ENCODE peak calls at places on chromosomes 5 and 9, in eight cellular contexts. F is stimulated activated CD4-positive, alpha-beta T cell treated with anti-CD3 and anti-CD28 coated beads, Interleukin-2, amount 100 ng/mL, for 48 hours; Q is activated CD4-positive, alpha-beta memory T cell treated with anti-CD3 and anti-CD28 coated beads, Interleukin-2, amount 10 ng/mL, durations not matched to agents 7 days and 5 days; S is M059J; H is neural progenitor cell; N is NCI-H2081; C is adrenal gland; G is psoas muscle. B is an unnamed sample.

GRCh38 chr5:169581580-169582227 is 1.9 kb upstream of the SPDL1 start:
- DNase-seq in F (peak), Q (peak), S (peak), H (peak), N (no peak), C (peak), G (peak), B (peak)

GRCh38 chr5:76836181-76836580 is 13.6 kb upstream of the S100Z start:
- DNase-seq in F (no peak), Q (no peak), S (peak), H (no peak), N (no peak), C (no peak), G (no peak), B (no peak)

GRCh38 chr9:137358126-137358525 is 56.1 kb upstream of the NRARP start:
- DNase-seq in F (no peak), Q (no peak), S (no peak), H (no peak), N (no peak), C (peak), G (no peak), B (no peak)

GRCh38 chr5:16178745-16179372 is 732 bp downstream of the MARCHF11 start:
- DNase-seq in F (peak), Q (peak), S (peak), H (peak), N (peak), C (peak), G (peak), B (peak)

GRCh38 chr5:1011226-1011631 is 2.6 kb downstream of the NKD2 start:
- DNase-seq in F (peak), Q (peak), S (no peak), H (peak), N (peak), C (no peak), G (peak), B (peak)

GRCh38 chr5:172575416-172575815 is 65.6 kb upstream of the NEURL1B start:
- DNase-seq in F (no peak), Q (no peak), S (no peak), H (no peak), N (no peak), C (no peak), G (no peak), B (no peak)

GRCh38 chr5:166649656-166650055 is 1641.8 kb upstream of the WWC1 start:
- DNase-seq in F (no peak), Q (no peak), S (no peak), H (no peak), N (no peak), C (no peak), G (no peak), B (peak)

GRCh38 chr5:149490599-149491187 is 60.5 kb downstream of the CSNK1A1 start:
- DNase-seq in F (no peak), Q (no peak), S (peak), H (no peak), N (no peak), C (peak), G (no peak), B (no peak)

GRCh38 chr5:136028782-136029742 is at the start of gene TGFBI:
- DNase-seq in F (no peak), Q (no peak), S (peak), H (peak), N (no peak), C (peak), G (peak), B (no peak)

GRCh38 chr5:93891491-93892480 is 150.4 kb upstream of the POU5F2 start:
- DNase-seq in F (no peak), Q (no peak), S (peak), H (peak), N (peak), C (no peak), G (no peak), B (no peak)

GRCh38 chr9:136045595-136046554 is 49.2 kb downstream of the NACC2 start:
- DNase-seq in F (no peak), Q (no peak), S (no peak), H (no peak), N (no peak), C (no peak), G (peak), B (no peak)

GRCh38 chr5:52491071-52491828 is 296.5 kb upstream of the ITGA1 start:
- DNase-seq in F (no peak), Q (no peak), S (no peak), H (no peak), N (peak), C (no peak), G (no peak), B (no peak)

GRCh38 chr9:72203205-72203803 is 54.1 kb downstream of the GDA start:
- DNase-seq in F (no peak), Q (no peak), S (peak), H (peak), N (peak), C (peak), G (no peak), B (peak)

GRCh38 chr5:151014680-151015343 is 5.6 kb upstream of the GPX3 start:
- DNase-seq in F (no peak), Q (no peak), S (no peak), H (no peak), N (no peak), C (no peak), G (no peak), B (no peak)

GRCh38 chr9:129725841-129726251 is 27.0 kb downstream of the PTGES start:
- DNase-seq in F (no peak), Q (no peak), S (no peak), H (no peak), N (peak), C (no peak), G (no peak), B (no peak)

GRCh38 chr9:134373269-134373668 is 47.0 kb downstream of the RXRA start:
- DNase-seq in F (no peak), Q (no peak), S (no peak), H (no peak), N (no peak), C (no peak), G (no peak), B (no peak)

GRCh38 chr9:84325347-84325982 is 15.1 kb downstream of the SLC28A3 start:
- DNase-seq in F (no peak), Q (no peak), S (peak), H (no peak), N (no peak), C (no peak), G (no peak), B (peak)

GRCh38 chr9:73871636-73872035 is 625.5 kb upstream of the RORB start:
- DNase-seq in F (no peak), Q (no peak), S (peak), H (no peak), N (no peak), C (no peak), G (no peak), B (no peak)

GRCh38 chr5:95959051-95959963 is 2.3 kb downstream of the ELL2 start:
- DNase-seq in F (no peak), Q (no peak), S (peak), H (peak), N (no peak), C (no peak), G (no peak), B (peak)

GRCh38 chr9:38626006-38626405 is 5.6 kb upstream of the ANKRD18A start:
- DNase-seq in F (no peak), Q (no peak), S (no peak), H (no peak), N (no peak), C (no peak), G (no peak), B (no peak)